ENCODE peak calls at places on chromosome 18, in eight cellular contexts. B, T, I, D, S, P, A and R are unnamed samples.

GRCh38 chr18:27685071-27685470 is 491.9 kb downstream of the CDH2 start:
- DNase-seq in B (no peak), I (no peak), A (no peak), S (no peak), T (no peak), P (no peak), D (no peak), R (no peak)

GRCh38 chr18:22830511-22830910 is 102.6 kb upstream of the RBBP8 start:
- DNase-seq in P (no peak), A (no peak), S (no peak), B (no peak), I (no peak), T (no peak), D (no peak), R (no peak)

GRCh38 chr18:54094474-54094873 is 130.0 kb downstream of the MBD2 start:
- DNase-seq in D (no peak), A (no peak), P (no peak), I (no peak), T (no peak), S (no peak), B (no peak), R (no peak)

GRCh38 chr18:4285525-4285924 is 169.6 kb downstream of the DLGAP1 start:
- DNase-seq in I (no peak), S (no peak), T (no peak), A (no peak), B (no peak), D (no peak), P (no peak), R (no peak)

GRCh38 chr18:36412778-36413177 is 115.3 kb downstream of the FHOD3 start:
- DNase-seq in A (no peak), T (no peak), I (no peak), P (no peak), S (no peak), D (no peak), B (peak), R (no peak)

GRCh38 chr18:79400091-79400590 is 4.4 kb downstream of the NFATC1 start:
- DNase-seq in A (peak), S (no peak), P (peak), I (peak), T (peak), B (peak), D (peak), R (no peak)

GRCh38 chr18:54849683-54850082 is 21.4 kb downstream of the RAB27B start:
- DNase-seq in S (no peak), D (no peak), I (no peak), P (no peak), A (no peak), B (no peak), T (no peak), R (no peak)

GRCh38 chr18:23827681-23828080 is 138.4 kb downstream of the LAMA3 start:
- DNase-seq in D (no peak), S (no peak), T (no peak), P (no peak), I (no peak), A (no peak), B (peak), R (no peak)

GRCh38 chr18:8207996-8208395 is 401.2 kb upstream of the RAB12 start:
- DNase-seq in S (no peak), P (no peak), B (no peak), A (no peak), D (no peak), I (no peak), T (no peak), R (no peak)

GRCh38 chr18:78408623-78409022 is 571.0 kb upstream of the SALL3 start:
- DNase-seq in S (no peak), D (no peak), P (no peak), B (no peak), A (no peak), I (no peak), T (no peak), R (no peak)

GRCh38 chr18:22169011-22169888 is at the start of gene GATA6:
- DNase-seq in S (peak), I (peak), B (peak), A (peak), P (no peak), T (peak), D (peak), R (peak)

GRCh38 chr18:22084547-22084946 is 84.8 kb upstream of the GATA6 start:
- DNase-seq in D (no peak), S (no peak), T (no peak), A (no peak), I (no peak), B (no peak), P (no peak), R (no peak)

GRCh38 chr18:72543362-72544055 is 633 bp downstream of the CBLN2 start:
- DNase-seq in T (no peak), S (no peak), D (no peak), P (no peak), I (peak), B (no peak), A (no peak), R (no peak)

GRCh38 chr18:55439036-55439435 is 149.0 kb downstream of the TCF4 start:
- DNase-seq in T (no peak), P (no peak), D (no peak), S (no peak), A (no peak), B (no peak), I (no peak), R (no peak)

GRCh38 chr18:72601481-72601880 is 57.3 kb upstream of the CBLN2 start:
- DNase-seq in I (no peak), P (no peak), S (no peak), B (no peak), A (no peak), T (no peak), D (no peak), R (no peak)

GRCh38 chr18:13454363-13455150 is 236.0 kb downstream of the LDLRAD4 start:
- DNase-seq in B (no peak), S (no peak), T (no peak), A (no peak), P (no peak), I (no peak), D (no peak), R (no peak)

GRCh38 chr18:63162271-63163014 is 157.1 kb downstream of the BCL2 start:
- DNase-seq in P (no peak), T (no peak), B (no peak), A (no peak), D (peak), S (no peak), I (peak), R (no peak)

GRCh38 chr18:31618801-31619200 is 27.1 kb downstream of the TTR start:
- DNase-seq in T (no peak), D (no peak), A (no peak), I (no peak), P (no peak), B (no peak), S (no peak), R (no peak)

GRCh38 chr18:35588122-35588521 is 6.6 kb downstream of the GALNT1 start:
- DNase-seq in A (no peak), S (no peak), T (no peak), I (no peak), B (no peak), P (no peak), D (no peak), R (no peak)

GRCh38 chr18:75211721-75212625 is 1.4 kb downstream of the TSHZ1 start:
- DNase-seq in S (no peak), B (peak), D (peak), I (peak), T (peak), P (no peak), A (peak), R (no peak)

GRCh38 chr18:2932247-2933181 is 80.4 kb downstream of the LPIN2 start:
- DNase-seq in P (no peak), B (peak), T (no peak), A (peak), S (peak), I (peak), D (no peak), R (no peak)

GRCh38 chr18:47628898-47629297 is 301.6 kb downstream of the SMAD2 start:
- DNase-seq in B (no peak), P (no peak), A (no peak), S (no peak), D (no peak), T (no peak), I (no peak), R (no peak)

GRCh38 chr18:70659026-70659726 is 370.3 kb downstream of the SOCS6 start:
- DNase-seq in S (no peak), D (no peak), I (no peak), T (no peak), P (no peak), A (no peak), B (no peak), R (no peak)

GRCh38 chr18:12046751-12047335 is 46.8 kb upstream of the ANKRD62 start:
- DNase-seq in A (no peak), D (no peak), S (no peak), T (no peak), P (no peak), I (no peak), B (no peak), R (no peak)

GRCh38 chr18:8406486-8407250 is 202.6 kb upstream of the RAB12 start:
- DNase-seq in T (no peak), B (no peak), I (no peak), S (no peak), A (no peak), P (no peak), D (no peak), R (no peak)

GRCh38 chr18:34626404-34627137 is 83.5 kb upstream of the DTNA start:
- DNase-seq in I (no peak), T (no peak), P (no peak), D (no peak), A (no peak), B (no peak), S (no peak), R (no peak)

GRCh38 chr18:59517446-59518171 is 158.5 kb upstream of the LMAN1 start:
- DNase-seq in D (no peak), A (no peak), I (no peak), P (no peak), T (no peak), B (peak), S (no peak), R (no peak)

GRCh38 chr18:59142274-59142673 is 2.6 kb downstream of the SEC11C start:
- DNase-seq in B (no peak), S (no peak), A (no peak), P (no peak), D (no peak), I (peak), T (no peak), R (no peak)

GRCh38 chr18:79914614-79915160 is 36.8 kb downstream of the SLC66A2 start:
- DNase-seq in S (no peak), T (no peak), B (no peak), A (no peak), D (peak), I (no peak), P (peak), R (no peak)

GRCh38 chr18:49022311-49023280 is 71.8 kb upstream of the SMAD7 start:
- DNase-seq in B (no peak), S (no peak), I (no peak), A (no peak), D (no peak), T (no peak), P (no peak), R (no peak)

GRCh38 chr18:72848534-72849237 is 19.1 kb downstream of the NETO1 start:
- DNase-seq in I (no peak), B (peak), T (no peak), D (no peak), P (no peak), A (no peak), S (no peak), R (no peak)

GRCh38 chr18:10660485-10660884 is 134.7 kb downstream of the NAPG start:
- DNase-seq in A (peak), P (no peak), S (no peak), B (no peak), I (no peak), T (no peak), D (no peak), R (no peak)

GRCh38 chr18:25281522-25281921 is 70.4 kb downstream of the ZNF521 start:
- DNase-seq in B (no peak), I (no peak), P (no peak), D (no peak), S (no peak), T (no peak), A (no peak), R (no peak)

GRCh38 chr18:25278415-25278814 is 73.6 kb downstream of the ZNF521 start:
- DNase-seq in D (no peak), T (no peak), A (no peak), S (no peak), B (no peak), I (no peak), P (no peak), R (no peak)

GRCh38 chr18:25279556-25279955 is 72.4 kb downstream of the ZNF521 start:
- DNase-seq in I (no peak), S (no peak), D (no peak), B (peak), T (no peak), P (no peak), A (no peak), R (no peak)

GRCh38 chr18:25279961-25280360 is 72.0 kb downstream of the ZNF521 start:
- DNase-seq in A (no peak), T (no peak), S (no peak), D (no peak), P (no peak), I (no peak), B (no peak), R (no peak)

DNA sequence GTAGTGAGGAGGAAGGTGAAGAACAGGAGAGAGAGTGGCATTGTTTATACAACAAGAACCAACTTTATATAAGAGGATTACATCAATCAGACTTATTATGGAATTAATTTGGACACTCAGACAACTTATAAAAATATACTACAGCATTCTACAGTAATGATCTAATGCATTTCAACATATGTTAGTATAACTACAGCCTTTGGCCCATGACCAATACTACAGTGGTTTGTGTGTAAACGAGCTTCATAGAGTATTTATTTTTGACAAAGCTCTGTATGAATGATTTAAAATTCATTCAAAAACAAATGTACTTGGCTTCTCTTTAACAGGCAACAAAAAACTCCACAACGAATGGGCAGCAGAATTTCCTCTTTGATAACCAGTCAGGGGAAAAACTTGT is 72.8 kb downstream of the ZNF521 start:
- DNase-seq in D (no peak), A (no peak), I (no peak), P (no peak), T (no peak), S (no peak), B (peak), R (no peak)
- TF ChIP-seq CTCF in D (no peak), A (no peak), I (no peak), P (no peak), T (no peak), S (no peak), B (no peak), R (no peak)

GRCh38 chr18:56789004-56789888 is 138.1 kb downstream of the WDR7 start:
- DNase-seq in T (peak), P (no peak), A (no peak), I (peak), B (peak), D (no peak), S (peak), R (peak)
- TF ChIP-seq CTCF in T (peak), P (no peak), A (no peak), I (peak), B (peak), D (peak), S (peak), R (peak)

GRCh38 chr18:25915907-25916306 is 174.5 kb downstream of the SS18 start:
- DNase-seq in P (no peak), S (no peak), A (no peak), T (no peak), D (no peak), I (no peak), B (peak), R (no peak)
- TF ChIP-seq CTCF in P (no peak), S (no peak), A (no peak), T (no peak), D (no peak), I (no peak), B (peak), R (no peak)

DNA sequence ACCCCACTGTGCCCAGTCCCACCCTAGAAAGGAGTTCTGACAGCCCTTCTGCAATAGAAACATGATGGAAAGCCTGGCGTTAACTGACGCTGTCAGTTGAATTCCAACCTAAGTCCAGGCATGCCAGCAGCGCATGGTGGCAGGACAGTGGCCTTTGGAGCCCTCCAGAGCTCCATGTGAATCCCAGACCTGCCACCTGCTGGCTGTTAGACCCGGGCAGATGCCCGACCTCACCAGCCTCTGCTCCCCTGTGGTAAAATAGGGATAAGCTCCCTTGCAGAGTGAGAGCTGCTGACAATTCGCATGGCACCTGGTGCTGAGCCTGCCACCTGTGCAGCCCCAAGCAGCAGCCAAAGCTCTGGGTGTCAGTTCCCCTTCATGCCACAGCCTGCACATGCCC is 138.6 kb downstream of the LOXHD1 start:
- DNase-seq in T (peak), B (peak), P (no peak), A (no peak), D (no peak), S (no peak), I (no peak), R (no peak)
- TF ChIP-seq CTCF in T (peak), B (no peak), P (no peak), A (no peak), D (no peak), S (peak), I (no peak), R (peak)

GRCh38 chr18:9631814-9632496 is 17.6 kb upstream of the PPP4R1 start:
- DNase-seq in D (no peak), T (no peak), I (no peak), B (peak), A (no peak), P (no peak), S (peak), R (no peak)
- TF ChIP-seq CTCF in D (no peak), T (no peak), I (no peak), B (no peak), A (no peak), P (no peak), S (no peak), R (no peak)

GRCh38 chr18:64966667-64967066 is 784.1 kb upstream of the CDH7 start:
- DNase-seq in B (peak), S (no peak), P (no peak), D (no peak), A (no peak), T (peak), I (no peak), R (no peak)
- TF ChIP-seq CTCF in B (peak), S (no peak), P (no peak), D (no peak), A (no peak), T (no peak), I (no peak), R (peak)

GRCh38 chr18:68034293-68034692 is 517.8 kb upstream of the DSEL start:
- DNase-seq in A (no peak), S (no peak), D (no peak), T (no peak), I (no peak), B (no peak), P (no peak), R (no peak)

GRCh38 chr18:68041327-68041726 is 524.8 kb upstream of the DSEL start:
- DNase-seq in B (no peak), T (no peak), P (no peak), A (no peak), D (no peak), I (no peak), S (no peak), R (no peak)

GRCh38 chr18:68035709-68036522 is 519.4 kb upstream of the DSEL start:
- DNase-seq in A (no peak), S (no peak), P (no peak), B (no peak), I (no peak), D (no peak), T (no peak), R (no peak)

DNA sequence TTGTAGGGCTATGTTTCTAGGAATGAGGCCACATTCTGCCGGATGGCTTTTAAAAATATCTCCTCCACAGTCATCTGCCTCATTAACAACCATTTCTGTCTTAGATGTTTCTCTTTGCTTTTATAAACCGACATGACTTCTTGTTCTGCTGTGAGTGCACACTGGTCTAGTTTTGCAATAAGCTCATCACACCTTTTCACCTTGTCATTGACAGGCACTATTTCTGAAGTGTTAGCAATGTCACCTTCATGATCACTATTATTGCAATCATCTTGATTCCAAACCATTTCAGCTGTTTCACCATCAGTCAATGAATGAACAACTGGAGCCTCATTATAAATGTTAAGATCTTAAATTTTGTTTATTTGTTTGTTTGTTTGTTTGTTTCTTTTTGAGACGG is 523.7 kb upstream of the DSEL start:
- DNase-seq in B (no peak), D (no peak), S (no peak), I (no peak), A (no peak), T (no peak), P (no peak), R (no peak)
- TF ChIP-seq CTCF in B (no peak), D (no peak), S (no peak), I (no peak), A (no peak), T (no peak), P (no peak), R (no peak)